ENCODE peak calls at places on chromosomes 3 and 15, in six cellular contexts. G, L, Z, H, R and E are unnamed samples.

GRCh38 chr3:59573911-59574310 is 524.1 kb upstream of the CFAP20DC start:
- DNase-seq in L (no peak), G (no peak), H (peak; percentile 88), R (no peak), Z (no peak), E (no peak)

GRCh38 chr3:194450341-194450740 is 36.5 kb downstream of the ATP13A3 start:
- DNase-seq in G (no peak), H (no peak), L (no peak), R (no peak), Z (no peak), E (no peak)

GRCh38 chr3:126945171-126945721 is 37.7 kb upstream of the PLXNA1 start:
- DNase-seq in L (no peak), G (peak; percentile 37), R (peak; percentile 49), Z (no peak), H (no peak), E (no peak)

GRCh38 chr15:58260911-58261267 is 122.7 kb downstream of the AQP9 start:
- DNase-seq in G (no peak), R (no peak), H (peak; percentile 35), Z (no peak), L (no peak), E (no peak)

GRCh38 chr15:76429661-76430060 is 93.1 kb downstream of the ISL2 start:
- DNase-seq in H (no peak), G (peak; percentile 21), L (no peak), R (no peak), Z (no peak), E (no peak)

GRCh38 chr3:193963808-193964516 is 172.0 kb upstream of the HES1 start:
- DNase-seq in G (no peak), Z (no peak), L (no peak), H (no peak), R (no peak), E (peak; percentile 6)

GRCh38 chr3:73600293-73600938 is 24.3 kb downstream of the PDZRN3 start:
- DNase-seq in Z (no peak), H (peak; percentile 42), G (no peak), R (no peak), L (no peak), E (no peak)

GRCh38 chr3:80187981-80188380 is 420.2 kb upstream of the ROBO1 start:
- DNase-seq in Z (no peak), R (no peak), H (no peak), G (no peak), L (no peak), E (no peak)

GRCh38 chr3:114902691-114903101 is 244.4 kb downstream of the ZBTB20 start:
- DNase-seq in R (peak; percentile 41), L (peak; percentile 32), Z (no peak), G (peak; percentile 33), H (peak; percentile 4), E (no peak)

GRCh38 chr3:185631108-185631507 is 45.0 kb downstream of the SENP2 start:
- DNase-seq in Z (no peak), G (peak; percentile 33), R (no peak), H (no peak), L (no peak), E (no peak)

GRCh38 chr15:86316216-86316615 is 236.5 kb downstream of the AGBL1 start:
- DNase-seq in H (no peak), L (no peak), R (no peak), G (no peak), Z (no peak), E (no peak)

GRCh38 chr15:101052031-101052620 is 133.0 kb downstream of the LRRK1 start:
- DNase-seq in G (no peak), Z (peak; percentile 46), L (no peak), R (no peak), H (no peak), E (no peak)

GRCh38 chr3:71066849-71067261 is 516.7 kb downstream of the FOXP1 start:
- DNase-seq in L (no peak), Z (no peak), G (peak; percentile 68), H (peak; percentile 65), R (no peak), E (no peak)

GRCh38 chr3:14602804-14603644 is 48.5 kb upstream of the CCDC174 start:
- DNase-seq in G (no peak), Z (no peak), L (no peak), H (no peak), R (no peak), E (peak; percentile 57)

GRCh38 chr3:72907851-72908620 is 20.2 kb downstream of the GXYLT2 start:
- DNase-seq in L (no peak), R (no peak), H (peak; percentile 86), G (no peak), Z (no peak), E (no peak)

GRCh38 chr15:55800216-55800615 is 57.3 kb upstream of the PRTG start:
- DNase-seq in Z (no peak), H (no peak), R (no peak), L (no peak), G (no peak), E (no peak)

GRCh38 chr3:66029014-66029413 is 9.7 kb downstream of the MAGI1 start:
- DNase-seq in L (no peak), H (no peak), R (no peak), Z (no peak), G (no peak), E (no peak)

GRCh38 chr3:54999159-54999558 is 71.3 kb upstream of the LRTM1 start:
- DNase-seq in L (peak; percentile 40), R (peak; percentile 60), H (peak; percentile 86), G (peak; percentile 95), Z (no peak), E (peak; percentile 93)

GRCh38 chr3:180680097-180680430 is 775 bp upstream of the CCDC39 start:
- DNase-seq in G (peak; percentile 75), L (no peak), R (peak; percentile 64), H (peak; percentile 18), Z (no peak), E (no peak)
- H3K9ac ChIP-seq in G (peak overlapping the region; percentile 83), L (no peak overlapping the region), R (no peak overlapping the region), H (peak overlapping the region; percentile 57), Z (peak overlapping the region; percentile 34), E (no peak overlapping the region)

GRCh38 chr3:197522183-197522715 is 33.5 kb downstream of the BDH1 start:
- DNase-seq in G (no peak), L (no peak), H (no peak), R (no peak), Z (no peak), E (no peak)

GRCh38 chr3:197521277-197522182 is 34.2 kb downstream of the BDH1 start:
- DNase-seq in R (peak; percentile 32), Z (no peak), H (no peak), L (no peak), G (no peak), E (no peak)

GRCh38 chr3:197520311-197521276 is 35.2 kb downstream of the BDH1 start:
- DNase-seq in Z (peak; percentile 68), H (peak; percentile 80), G (peak; percentile 90), R (peak; percentile 78), L (peak; percentile 37), E (peak; percentile 46)

GRCh38 chr3:197518794-197519451 is 36.8 kb downstream of the BDH1 start:
- DNase-seq in G (no peak), R (no peak), L (no peak), Z (no peak), H (no peak), E (no peak)

GRCh38 chr3:197519801-197520211 is 36.0 kb downstream of the BDH1 start:
- DNase-seq in L (no peak), Z (no peak), R (peak; percentile 61), G (peak; percentile 60), H (no peak), E (no peak)
- H2AK5ac ChIP-seq in L (peak overlapping the region; percentile 32), Z (no peak overlapping the region), R (no peak overlapping the region), G (no peak overlapping the region), H (peak overlapping the region; percentile 43), E (no peak overlapping the region)

GRCh38 chr15:98799991-98800390 is 151.7 kb downstream of the IGF1R start:
- DNase-seq in G (peak; percentile 41), R (no peak), Z (no peak), H (no peak), L (no peak), E (no peak)

GRCh38 chr15:98801234-98801561 is 152.9 kb downstream of the IGF1R start:
- DNase-seq in L (peak; percentile 62), H (no peak), R (peak; percentile 59), Z (no peak), G (peak; percentile 67), E (no peak)

GRCh38 chr15:98800437-98801233 is 152.3 kb downstream of the IGF1R start:
- DNase-seq in G (peak; percentile 95), H (peak; percentile 86), R (peak; percentile 83), L (peak; percentile 59), Z (no peak), E (peak; percentile 30)

GRCh38 chr15:98798375-98798893 is 150.1 kb downstream of the IGF1R start:
- DNase-seq in G (no peak), R (no peak), L (no peak), Z (no peak), H (no peak), E (no peak)

DNA sequence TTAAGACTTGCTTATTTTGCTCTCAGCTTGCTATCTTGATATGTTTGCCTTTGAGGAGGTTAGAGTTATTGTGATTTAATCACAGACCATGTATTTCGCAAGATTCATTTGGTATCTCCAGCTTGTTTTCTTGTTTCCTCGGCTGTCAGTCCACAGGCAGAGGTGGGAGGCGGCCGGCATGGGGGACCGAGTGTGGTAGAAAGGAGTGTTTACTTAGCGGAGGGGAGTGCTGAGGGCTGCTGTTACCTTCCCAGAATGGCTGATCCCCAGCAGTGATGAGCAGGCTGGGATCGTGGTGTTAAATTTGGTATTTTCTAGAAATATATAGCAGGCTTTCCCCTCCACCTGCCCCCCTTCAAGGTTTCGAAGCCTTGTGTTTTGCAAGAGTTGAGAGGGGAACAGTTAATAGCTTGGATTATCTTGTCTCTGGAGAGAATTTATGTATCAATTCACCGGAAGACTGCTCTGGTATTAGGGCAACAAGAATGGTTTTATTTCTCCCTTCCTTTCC is 151.2 kb downstream of the IGF1R start:
- DNase-seq in Z (no peak), R (no peak), H (peak; percentile 8), G (peak; percentile 85), L (no peak), E (peak; percentile 31)
- H3K9ac ChIP-seq in Z (no peak overlapping the region), R (no peak overlapping the region), H (no peak overlapping the region), G (peak overlapping the region; percentile 26), L (no peak overlapping the region), E (no peak overlapping the region)

GRCh38 chr15:63504979-63505841 is 817 bp downstream of the USP3 start:
- DNase-seq in H (peak; percentile 51), Z (peak; percentile 74), G (peak; percentile 79), L (peak; percentile 50), R (peak; percentile 53), E (peak; percentile 69)

GRCh38 chr15:63504247-63504978 is at the start of gene USP3:
- DNase-seq in H (peak; percentile 94), R (peak; percentile 94), L (peak; percentile 95), Z (peak; percentile 98), G (peak; percentile 97), E (peak; percentile 92)

GRCh38 chr15:63502843-63503738 is 1.3 kb upstream of the USP3 start:
- DNase-seq in R (peak; percentile 79), L (no peak), G (peak; percentile 93), H (peak; percentile 87), Z (peak; percentile 79), E (peak; percentile 84)

GRCh38 chr15:63502137-63502801 is 2.1 kb upstream of the USP3 start:
- DNase-seq in G (no peak), H (peak; percentile 44), R (no peak), Z (no peak), L (no peak), E (peak; percentile 87)

DNA sequence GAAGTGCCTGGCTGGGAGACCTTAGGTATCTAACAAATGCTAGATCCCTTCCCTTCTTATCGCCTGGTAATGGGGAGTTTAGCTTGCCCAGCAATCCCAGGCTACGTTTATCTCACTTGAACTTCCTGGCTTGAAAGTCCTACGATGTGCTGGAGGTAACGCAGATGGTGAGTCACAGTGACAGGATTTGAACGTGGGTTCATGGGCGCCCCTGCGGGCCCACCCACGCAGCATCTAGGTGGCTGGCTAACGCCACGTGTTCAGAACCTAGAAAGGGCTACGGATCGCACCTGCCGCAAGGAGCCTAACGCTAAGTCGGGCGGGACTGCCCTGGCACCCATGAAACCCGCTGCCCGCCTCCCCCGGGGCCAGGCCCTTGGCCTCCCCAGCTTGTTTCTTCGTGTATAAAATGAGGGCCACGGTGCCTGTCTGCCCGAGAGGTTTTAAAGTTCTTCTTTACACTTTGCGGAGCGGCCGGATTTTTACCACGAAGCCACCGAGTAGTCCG is 600 bp upstream of the USP3 start:
- DNase-seq in L (no peak), H (peak; percentile 93), R (peak; percentile 63), G (peak; percentile 93), Z (no peak), E (peak; percentile 89)
- H2AK5ac ChIP-seq in L (no peak overlapping the region), H (peak overlapping the region; percentile 73), R (no peak overlapping the region), G (no peak overlapping the region), Z (no peak overlapping the region), E (no peak overlapping the region)